ENCODE peak calls at places on chromosomes 2 and 18, in seven cellular contexts. B is CD8-positive, alpha-beta T cell; S is A549; A is tibial artery; V is brain microvascular endothelial cell; K is adrenal gland; T is uterus. Y is an unnamed sample.
A peak's percentile ranks its signal among the peaks of the same experiment; 100 is the strongest.

GRCh38 chr18:36337679-36338419 is 40.3 kb downstream of the FHOD3 start:
- DNase-seq in B (no peak), S (no peak), A (no peak), V (no peak), K (no peak), T (no peak), Y (no peak)

GRCh38 chr18:34122724-34123334 is 101.9 kb downstream of the NOL4 start:
- DNase-seq in B (no peak), S (peak; percentile 45), A (no peak), V (peak; percentile 73), K (peak; percentile 22), T (no peak), Y (peak; percentile 56)

GRCh38 chr2:235746257-235746934 is 252.6 kb downstream of the AGAP1 start:
- DNase-seq in B (no peak), S (peak; percentile 90), A (no peak), V (peak; percentile 78), K (peak; percentile 66), T (peak; percentile 77), Y (peak; percentile 92)

GRCh38 chr2:22697054-22697453 is 687.9 kb upstream of the KLHL29 start:
- DNase-seq in B (no peak), S (no peak), A (no peak), V (no peak), K (no peak), T (no peak), Y (no peak)

GRCh38 chr2:134289225-134289624 is 35.4 kb downstream of the MGAT5 start:
- DNase-seq in B (peak; percentile 71), S (no peak), A (peak; percentile 76), V (no peak), K (no peak), T (no peak), Y (no peak)

GRCh38 chr18:4734021-4734420 is 278.9 kb upstream of the DLGAP1 start:
- DNase-seq in B (no peak), S (no peak), A (no peak), V (no peak), K (no peak), T (no peak), Y (no peak)

GRCh38 chr2:217943379-217944321 is 59.1 kb downstream of the TNS1 start:
- DNase-seq in B (no peak), S (peak; percentile 35), A (peak; percentile 95), V (peak; percentile 55), K (peak; percentile 82), T (peak; percentile 85), Y (peak; percentile 91)

GRCh38 chr2:26610504-26611335 is 30.4 kb downstream of the CIB4 start:
- DNase-seq in B (no peak), S (no peak), A (no peak), V (no peak), K (no peak), T (no peak), Y (no peak)

GRCh38 chr2:100173907-100174525 is 31.6 kb upstream of the AFF3 start:
- DNase-seq in B (no peak), S (no peak), A (no peak), V (no peak), K (no peak), T (no peak), Y (no peak)

GRCh38 chr2:202185816-202186221 is 52.6 kb downstream of the SUMO1 start:
- DNase-seq in B (no peak), S (no peak), A (no peak), V (peak; percentile 33), K (no peak), T (no peak), Y (peak; percentile 25)

GRCh38 chr2:189302274-189302948 is 122.8 kb upstream of the COL5A2 start:
- DNase-seq in B (no peak), S (peak; percentile 46), A (no peak), V (peak; percentile 20), K (no peak), T (no peak), Y (no peak)

GRCh38 chr2:148027822-148028221 is 6.9 kb downstream of the MBD5 start:
- DNase-seq in B (no peak), S (no peak), A (no peak), V (no peak), K (no peak), T (no peak), Y (no peak)

GRCh38 chr2:55965966-55966365 is 42.4 kb upstream of the EFEMP1 start:
- DNase-seq in B (no peak), S (no peak), A (no peak), V (no peak), K (no peak), T (peak; percentile 31), Y (no peak)

GRCh38 chr2:110105608-110106467 is 9.8 kb downstream of the MALL start:
- DNase-seq in B (no peak), S (peak; percentile 97), A (no peak), V (no peak), K (no peak), T (no peak), Y (no peak)

GRCh38 chr18:73679941-73680700 is 467.5 kb downstream of the FBXO15 start:
- DNase-seq in B (no peak), S (no peak), A (no peak), V (peak; percentile 29), K (no peak), T (no peak), Y (no peak)

GRCh38 chr18:25306671-25307070 is 45.3 kb downstream of the ZNF521 start:
- DNase-seq in B (no peak), S (no peak), A (no peak), V (no peak), K (no peak), T (no peak), Y (no peak)

GRCh38 chr18:57644540-57644939 is 22.9 kb upstream of the NARS1 start:
- DNase-seq in B (no peak), S (peak; percentile 25), A (no peak), V (no peak), K (no peak), T (no peak), Y (peak; percentile 49)
- TF ChIP-seq CTCF in B (no peak), S (peak; percentile 40), A (no peak), V (no peak), K (no peak), T (peak; percentile 17), Y (peak; percentile 33)

GRCh38 chr2:161136696-161137324 is 23.4 kb upstream of the TANK start:
- DNase-seq in B (no peak), S (peak; percentile 76), A (no peak), V (peak; percentile 23), K (no peak), T (no peak), Y (peak; percentile 56)

GRCh38 chr2:161141033-161141432 is 19.2 kb upstream of the TANK start:
- DNase-seq in B (no peak), S (no peak), A (no peak), V (no peak), K (no peak), T (no peak), Y (no peak)

GRCh38 chr2:161138429-161138828 is 21.8 kb upstream of the TANK start:
- DNase-seq in B (no peak), S (no peak), A (no peak), V (no peak), K (no peak), T (no peak), Y (no peak)

GRCh38 chr2:161136194-161136593 is 24.0 kb upstream of the TANK start:
- DNase-seq in B (no peak), S (peak; percentile 17), A (no peak), V (no peak), K (no peak), T (no peak), Y (no peak)

DNA sequence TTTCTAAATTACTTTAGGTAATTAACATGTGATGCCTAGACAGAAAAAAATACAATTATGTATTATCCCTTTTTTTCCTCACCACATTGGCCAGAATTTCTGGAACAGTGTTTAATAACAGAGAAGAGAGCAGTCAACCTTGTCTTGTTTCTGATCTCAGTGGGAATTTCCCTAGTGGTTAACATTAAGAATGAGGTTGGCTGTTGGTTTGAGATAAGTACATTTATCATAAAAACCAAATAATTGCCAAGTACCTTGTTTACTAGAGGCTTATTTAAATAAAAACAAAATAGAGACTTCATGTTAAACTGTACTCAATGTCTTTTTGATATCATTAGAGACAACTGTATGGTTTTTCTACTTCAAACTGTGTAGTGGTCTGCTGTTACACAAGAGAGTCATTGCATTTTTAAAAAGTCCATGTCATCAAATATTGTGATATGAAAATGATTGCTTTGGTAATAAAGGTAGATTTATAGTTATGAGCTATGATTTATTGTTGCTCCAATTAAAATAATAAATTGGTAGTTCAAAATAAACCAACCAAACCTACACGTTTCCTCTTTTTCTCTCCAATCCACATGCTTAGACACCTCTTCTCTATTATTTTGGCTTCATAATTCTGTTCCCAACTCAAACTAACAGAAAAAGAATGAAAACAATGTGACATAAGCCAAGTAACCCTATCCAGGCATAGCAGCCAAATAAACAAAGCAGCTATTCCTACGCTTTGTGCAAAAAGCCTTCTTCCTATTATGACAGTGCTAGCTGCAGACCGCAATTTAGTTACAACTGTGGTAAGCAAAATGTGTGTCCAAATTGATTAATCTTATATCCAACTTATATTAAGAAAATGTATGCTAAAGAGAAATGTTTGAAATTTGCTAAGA is 20.9 kb upstream of the TANK start:
- DNase-seq in B (no peak), S (no peak), A (no peak), V (peak; percentile 69), K (no peak), T (no peak), Y (no peak)
- H3K4me3 ChIP-seq in B (no peak overlapping the region), S (no peak overlapping the region), A (no peak overlapping the region), V (no peak overlapping the region), K (no peak overlapping the region), T (no peak overlapping the region), Y (no peak overlapping the region)

DNA sequence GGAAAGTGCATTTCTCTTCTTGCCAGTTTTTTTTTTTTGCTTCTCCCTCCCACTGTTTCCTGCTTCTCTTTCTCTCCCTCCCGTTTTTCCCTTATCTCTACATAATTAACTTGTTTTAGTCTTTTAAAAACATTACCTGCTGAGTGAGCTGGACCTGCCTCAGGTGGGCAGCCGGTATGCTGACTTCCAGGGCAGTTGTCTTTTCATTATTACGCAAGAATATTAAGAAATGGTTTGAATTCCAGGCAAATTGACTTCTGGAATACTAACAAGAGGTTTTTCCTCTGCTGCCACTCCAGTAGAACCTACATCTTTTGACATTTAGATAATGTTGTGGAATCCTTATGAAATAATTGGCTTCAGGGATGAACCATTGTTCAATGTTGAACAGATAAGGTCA is 161.8 kb downstream of the THSD7B start:
- DNase-seq in B (no peak), S (no peak), A (no peak), V (no peak), K (no peak), T (no peak), Y (no peak)
- H3K27ac ChIP-seq in B (no peak overlapping the region), S (no peak overlapping the region), A (no peak overlapping the region), V (no peak overlapping the region), K (no peak overlapping the region), T (no peak overlapping the region), Y (no peak overlapping the region)

DNA sequence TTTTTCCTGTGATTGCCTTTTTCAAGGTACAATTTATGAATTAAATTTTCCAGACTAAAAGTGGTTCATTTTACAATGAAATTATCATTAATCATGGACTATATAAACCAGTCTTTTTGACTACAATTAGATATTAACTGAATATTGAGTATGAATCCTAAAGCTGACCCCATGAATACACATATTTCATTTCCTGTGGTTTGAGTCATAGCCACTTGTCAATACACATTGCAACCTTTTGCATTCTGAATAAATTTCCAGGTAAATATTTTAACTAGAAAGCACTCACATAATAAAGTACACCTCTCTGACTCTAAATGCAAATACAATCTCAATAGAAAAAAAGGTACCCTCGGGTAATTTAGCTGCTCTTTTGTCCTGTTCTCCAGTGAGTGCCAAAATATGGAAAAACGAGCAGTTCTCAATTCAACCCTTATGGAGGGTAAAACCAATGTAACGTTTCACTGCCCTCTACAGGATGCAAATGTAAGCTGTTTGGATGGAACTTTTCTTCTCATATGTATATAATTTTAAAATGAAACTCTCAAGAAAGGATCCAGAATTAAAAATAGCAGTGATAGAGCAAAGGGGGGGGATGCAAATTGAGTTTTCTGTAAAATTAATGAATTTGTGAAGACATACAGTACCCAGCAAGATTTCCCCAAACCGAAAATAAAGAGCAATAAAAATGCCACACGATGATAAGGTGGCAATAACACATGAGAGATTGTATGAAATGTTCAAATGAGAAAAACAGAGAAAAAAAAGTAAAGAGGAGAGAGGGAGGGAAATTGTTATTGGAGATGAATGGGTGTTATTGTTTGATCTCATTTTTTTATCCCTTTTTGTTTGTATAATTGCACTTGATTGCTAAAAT is 1795.7 kb upstream of the PIK3C3 start:
- DNase-seq in B (no peak), S (peak; percentile 21), A (no peak), V (peak; percentile 46), K (no peak), T (no peak), Y (peak; percentile 44)
- TF ChIP-seq CTCF in B (no peak), S (peak; percentile 34), A (no peak), V (peak; percentile 64), K (peak; percentile 46), T (peak; percentile 11), Y (peak; percentile 70)